ENCODE peak calls at places on chromosomes 4 and X, in six cellular contexts. A is cardiac muscle cell; M is BJ; Z is CD8-positive, alpha-beta T cell; Y is astrocyte; K is astrocyte of the cerebellum. N is an unnamed sample.

GRCh38 chr4:41209901-41210300 is 4.4 kb downstream of the APBB2 start:
- DNase-seq in A (no peak), M (no peak), Z (no peak), Y (no peak), K (no peak), N (no peak)

GRCh38 chrX:39874202-39874816 is 223.4 kb downstream of the BCOR start:
- DNase-seq in A (no peak), M (no peak), Z (peak; percentile 13), Y (no peak), K (no peak), N (no peak)

GRCh38 chrX:43958529-43958928 is 14.7 kb downstream of the NDP start:
- DNase-seq in A (peak; percentile 68), M (peak; percentile 19), Z (peak; percentile 8), Y (peak; percentile 74), K (peak; percentile 76), N (peak; percentile 45)

GRCh38 chrX:112863850-112864249 is 23.2 kb upstream of the AMOT start:
- DNase-seq in A (no peak), M (no peak), Z (no peak), Y (no peak), K (no peak), N (no peak)

GRCh38 chrX:22541926-22542325 is 269.2 kb downstream of the CBLL2 start:
- DNase-seq in A (no peak), M (no peak), Z (no peak), Y (peak; percentile 50), K (no peak), N (no peak)

GRCh38 chrX:16797358-16797757 is 11.1 kb downstream of the TXLNG start:
- DNase-seq in A (no peak), M (no peak), Z (no peak), Y (peak; percentile 19), K (peak; percentile 22), N (no peak)

GRCh38 chrX:43604753-43605152 is 51.3 kb upstream of the MAOA start:
- DNase-seq in A (no peak), M (no peak), Z (no peak), Y (no peak), K (no peak), N (no peak)

GRCh38 chr4:39062499-39062898 is 467 bp downstream of the KLHL5 start:
- DNase-seq in A (no peak), M (no peak), Z (no peak), Y (no peak), K (no peak), N (no peak)

GRCh38 chr4:38138363-38138762 is 178.2 kb downstream of the PTTG2 start:
- DNase-seq in A (no peak), M (no peak), Z (no peak), Y (no peak), K (no peak), N (no peak)

GRCh38 chrX:53241558-53241957 is 16.6 kb upstream of the KDM5C start:
- DNase-seq in A (no peak), M (no peak), Z (no peak), Y (no peak), K (no peak), N (no peak)

GRCh38 chr4:174398728-174399127 is 115.0 kb downstream of the CEP44 start:
- DNase-seq in A (no peak), M (no peak), Z (no peak), Y (peak; percentile 70), K (peak; percentile 47), N (no peak)

GRCh38 chr4:94621491-94622080 is 136.2 kb upstream of the BMPR1B start:
- DNase-seq in A (peak; percentile 53), M (no peak), Z (peak; percentile 7), Y (no peak), K (peak; percentile 36), N (no peak)

GRCh38 chr4:42568610-42569207 is 88.2 kb downstream of the ATP8A1 start:
- DNase-seq in A (peak; percentile 86), M (peak; percentile 2), Z (peak; percentile 71), Y (peak; percentile 30), K (peak; percentile 60), N (peak; percentile 14)

GRCh38 chr4:26281876-26282275 is 38.9 kb upstream of the RBPJ start:
- DNase-seq in A (no peak), M (no peak), Z (no peak), Y (no peak), K (no peak), N (no peak)

GRCh38 chr4:35506161-35506560 is 738.2 kb downstream of the ARAP2 start:
- DNase-seq in A (no peak), M (no peak), Z (no peak), Y (no peak), K (no peak), N (no peak)

GRCh38 chrX:51852096-51852495 is 41.3 kb upstream of the MAGED1 start:
- DNase-seq in A (no peak), M (no peak), Z (no peak), Y (no peak), K (no peak), N (no peak)

GRCh38 chrX:130680164-130681035 is 222.6 kb downstream of the ENOX2 start:
- DNase-seq in A (no peak), M (no peak), Z (no peak), Y (peak; percentile 16), K (no peak), N (no peak)

GRCh38 chr4:1463088-1463926 is 57.1 kb upstream of the NKX1-1 start:
- DNase-seq in A (no peak), M (peak; percentile 0), Z (no peak), Y (no peak), K (no peak), N (no peak)

GRCh38 chr4:151139814-151140213 is 40.4 kb downstream of the RPS3A start:
- DNase-seq in A (no peak), M (no peak), Z (no peak), Y (no peak), K (no peak), N (no peak)

GRCh38 chr4:94389595-94390290 is 47.1 kb upstream of the HPGDS start:
- DNase-seq in A (no peak), M (no peak), Z (no peak), Y (no peak), K (no peak), N (no peak)

GRCh38 chr4:94232519-94232918 is 24.9 kb downstream of the SMARCAD1 start:
- DNase-seq in A (no peak), M (no peak), Z (no peak), Y (no peak), K (no peak), N (no peak)

GRCh38 chrX:133085785-133086184 is 11.1 kb downstream of the USP26 start:
- DNase-seq in A (no peak), M (no peak), Z (no peak), Y (no peak), K (no peak), N (peak; percentile 41)

GRCh38 chrX:47543496-47543895 is 17.5 kb upstream of the ARAF start:
- DNase-seq in A (no peak), M (no peak), Z (no peak), Y (no peak), K (no peak), N (no peak)

GRCh38 chrX:47539860-47540259 is 21.1 kb upstream of the ARAF start:
- DNase-seq in A (no peak), M (no peak), Z (no peak), Y (peak; percentile 23), K (no peak), N (no peak)

DNA sequence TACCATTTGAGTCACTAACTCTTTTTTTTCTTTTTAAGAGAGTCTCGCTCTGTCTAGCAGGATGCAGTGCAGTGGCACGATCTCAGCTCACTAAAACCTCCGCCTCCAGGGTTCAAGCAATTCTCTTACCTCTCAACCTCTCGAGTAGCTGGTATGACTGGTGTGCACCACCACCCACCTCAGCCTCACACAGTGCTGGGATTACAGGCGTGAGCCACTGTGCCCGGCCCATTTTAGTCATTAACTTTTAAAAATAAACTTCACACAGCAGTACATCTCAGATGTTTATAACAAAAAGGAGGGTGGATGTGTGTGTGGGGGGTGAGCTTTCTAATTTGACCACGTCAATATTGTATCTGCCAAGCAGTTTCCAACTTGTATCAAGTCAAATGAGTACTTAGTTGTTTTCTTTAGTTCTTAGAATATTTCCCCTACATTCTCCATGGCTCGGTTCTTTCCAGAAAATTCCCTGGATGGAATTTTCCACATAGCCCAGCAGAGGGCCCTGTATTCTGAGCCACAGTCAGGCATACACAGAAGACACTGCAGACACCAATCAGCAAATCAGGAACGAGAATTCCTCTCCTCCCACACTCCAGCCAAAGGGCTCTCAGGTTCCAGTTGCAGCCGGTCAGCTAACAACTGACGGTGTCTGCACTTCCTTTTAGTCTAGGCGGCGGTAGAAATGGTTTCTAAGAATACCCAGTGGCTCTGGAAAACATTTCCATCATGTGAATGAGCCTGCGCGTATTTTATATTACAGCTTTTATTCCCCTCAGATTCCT is 20.1 kb upstream of the ARAF start:
- DNase-seq in A (peak; percentile 89), M (peak; percentile 71), Z (no peak), Y (peak; percentile 85), K (peak; percentile 82), N (peak; percentile 74)
- H3K4me3 ChIP-seq in A (no peak overlapping the region), M (no peak overlapping the region), Z (no peak overlapping the region), Y (no peak overlapping the region), K (no peak overlapping the region), N (no peak overlapping the region)

DNA sequence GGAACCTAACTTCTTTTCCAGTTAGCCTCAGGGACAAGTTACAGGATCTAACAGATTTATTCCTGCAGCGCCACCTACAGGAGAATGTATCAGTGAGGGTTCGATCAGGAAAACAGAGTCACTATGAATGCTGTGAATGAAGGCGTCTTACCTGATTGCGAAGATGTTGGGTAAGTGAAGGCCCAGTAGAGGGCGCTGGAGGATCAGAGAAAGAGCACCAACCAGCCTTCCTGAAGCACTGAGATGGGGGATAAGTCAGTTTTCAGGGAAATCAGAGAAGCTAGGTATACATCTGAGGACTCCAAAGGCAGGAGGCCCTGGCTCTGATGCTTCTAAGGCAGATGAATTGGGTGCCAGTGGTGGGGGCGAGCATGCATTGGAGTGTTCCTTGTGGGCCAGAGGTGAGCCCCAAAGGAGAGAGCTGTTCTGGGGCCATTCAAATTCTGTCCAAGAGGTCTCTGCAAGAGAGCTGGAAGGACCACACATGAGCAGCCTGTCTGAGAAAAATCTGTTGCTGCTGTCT is 169.9 kb upstream of the AADAT start:
- DNase-seq in A (peak; percentile 97), M (peak; percentile 14), Z (no peak), Y (peak; percentile 46), K (peak; percentile 88), N (peak; percentile 70)
- TF ChIP-seq CTCF in A (peak; percentile 58), M (peak; percentile 64), Z (no peak), Y (peak; percentile 99), K (peak; percentile 93), N (peak; percentile 96)

GRCh38 chrX:12999422-12999821 is 24.5 kb downstream of the TMSB4X start:
- DNase-seq in A (no peak), M (no peak), Z (peak; percentile 46), Y (no peak), K (no peak), N (no peak)

GRCh38 chrX:13000311-13000811 is 25.5 kb downstream of the TMSB4X start:
- DNase-seq in A (no peak), M (no peak), Z (peak; percentile 31), Y (no peak), K (no peak), N (no peak)

GRCh38 chrX:13005671-13006473 is 31.0 kb downstream of the TMSB4X start:
- DNase-seq in A (no peak), M (no peak), Z (no peak), Y (peak; percentile 66), K (no peak), N (no peak)

GRCh38 chrX:13001097-13001496 is 26.2 kb downstream of the TMSB4X start:
- DNase-seq in A (no peak), M (no peak), Z (no peak), Y (no peak), K (no peak), N (no peak)

GRCh38 chrX:13001961-13002671 is 27.2 kb downstream of the TMSB4X start:
- DNase-seq in A (no peak), M (no peak), Z (no peak), Y (no peak), K (no peak), N (no peak)
- H3K4me3 ChIP-seq in A (no peak overlapping the region), M (no peak overlapping the region), Z (no peak overlapping the region), Y (no peak overlapping the region), K (no peak overlapping the region), N (no peak overlapping the region)

GRCh38 chr4:9898596-9899345 is 117.3 kb downstream of the DRD5 start:
- DNase-seq in A (peak; percentile 79), M (no peak), Z (no peak), Y (no peak), K (no peak), N (no peak)
- TF ChIP-seq CTCF in A (peak; percentile 71), M (no peak), Z (no peak), Y (no peak), K (no peak), N (peak; percentile 23)

N was measured in kidney epithelial cell.